ENCODE peak calls at places on chromosomes 2 and 18, in nine cellular contexts. B, H, P, E, Q, Z, C, J and X are unnamed samples. For H3K36me3, the result is how much of the 10 kb centered on the place peaks cover.

GRCh38 chr2:203327918-203328734 is at the start of gene ABI2:
- DNase-seq in B (peak), H (peak), P (peak), E (peak), Q (peak), Z (peak), C (peak), J (peak), X (peak)

GRCh38 chr2:70553584-70554337 is at the start of gene TGFA:
- DNase-seq in B (peak), H (no peak), P (peak), E (no peak), Q (peak), Z (peak), C (peak), J (peak), X (peak)

GRCh38 chr2:52976132-52976949 is 791.3 kb upstream of the CHAC2 start:
- DNase-seq in B (no peak), H (peak), P (no peak), E (peak), Q (peak), Z (peak), C (no peak), J (no peak), X (no peak)

GRCh38 chr18:58230438-58231179 is 186.6 kb downstream of the NEDD4L start:
- DNase-seq in B (no peak), H (no peak), P (peak), E (peak), Q (no peak), Z (peak), C (no peak), J (no peak), X (no peak)

GRCh38 chr2:8154936-8155335 is 526.9 kb upstream of the ID2 start:
- DNase-seq in B (no peak), H (no peak), P (no peak), E (no peak), Q (no peak), Z (no peak), C (no peak), J (no peak), X (no peak)

GRCh38 chr18:29225351-29225750 is 1048.4 kb upstream of the CDH2 start:
- DNase-seq in B (no peak), H (no peak), P (no peak), E (no peak), Q (no peak), Z (no peak), C (no peak), J (no peak), X (no peak)

GRCh38 chr2:138103156-138103555 is 138.9 kb downstream of the HNMT start:
- DNase-seq in B (no peak), H (no peak), P (no peak), E (no peak), Q (no peak), Z (no peak), C (no peak), J (no peak), X (no peak)

GRCh38 chr2:134155134-134155533 is 98.7 kb upstream of the MGAT5 start:
- DNase-seq in B (no peak), H (peak), P (peak), E (no peak), Q (no peak), Z (no peak), C (no peak), J (no peak), X (no peak)

GRCh38 chr18:72869786-72870185 is 2.0 kb upstream of the NETO1 start:
- DNase-seq in B (no peak), H (no peak), P (no peak), E (no peak), Q (no peak), Z (no peak), C (no peak), J (no peak), X (no peak)

GRCh38 chr2:86358982-86359381 is 21.6 kb upstream of the REEP1 start:
- DNase-seq in B (no peak), H (peak), P (no peak), E (no peak), Q (no peak), Z (no peak), C (no peak), J (no peak), X (no peak)
- H3K36me3 ChIP-seq in B (under half), H (under half), P (under half), E (under half), Q (under half), Z (under half), C (under half), J (under half), X (under half)

DNA sequence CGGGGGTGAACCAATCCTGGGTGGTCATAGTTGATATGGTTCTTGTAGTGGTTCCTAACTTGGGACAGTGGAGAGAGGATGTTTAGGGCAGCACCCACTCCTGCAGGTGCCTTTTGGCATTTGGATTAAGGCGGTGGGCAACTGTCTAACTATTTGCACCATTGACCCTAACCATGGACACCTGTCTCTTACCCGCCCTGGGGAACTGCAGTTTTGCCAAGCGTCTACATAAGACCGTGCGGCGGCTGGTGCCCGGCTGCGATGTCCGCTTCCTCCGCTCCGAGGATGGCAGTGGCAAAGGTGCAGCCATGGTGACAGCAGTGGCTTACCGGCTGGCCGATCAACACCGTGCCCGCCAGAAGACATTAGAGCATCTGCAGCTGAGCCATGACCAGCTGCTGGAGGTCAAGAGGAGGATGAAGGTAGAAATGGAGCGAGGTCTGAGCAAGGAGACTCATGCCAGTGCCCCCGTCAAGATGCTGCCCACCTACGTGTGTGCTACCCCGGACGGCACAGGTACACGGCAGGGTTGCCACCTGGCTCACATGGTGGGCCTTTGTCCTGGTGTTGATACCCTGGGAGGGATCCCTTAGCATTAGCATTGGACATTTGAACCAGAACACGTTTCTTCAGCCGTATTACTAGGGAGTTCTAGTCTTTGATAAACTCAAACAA is 46.3 kb downstream of the HK2 start:
- DNase-seq in B (no peak), H (no peak), P (no peak), E (no peak), Q (no peak), Z (no peak), C (no peak), J (no peak), X (no peak)
- H3K36me3 ChIP-seq in B (half or more), H (half or more), P (under half), E (under half), Q (under half), Z (under half), C (under half), J (under half), X (half or more)

GRCh38 chr2:144424559-144425240 is 95.2 kb downstream of the ZEB2 start:
- DNase-seq in B (no peak), H (no peak), P (no peak), E (no peak), Q (no peak), Z (no peak), C (no peak), J (no peak), X (no peak)
- H3K36me3 ChIP-seq in B (under half), H (under half), P (under half), E (under half), Q (under half), Z (under half), C (under half), J (under half), X (under half)

GRCh38 chr2:217206326-217206725 is 346.5 kb upstream of the TNP1 start:
- DNase-seq in B (no peak), H (no peak), P (no peak), E (no peak), Q (no peak), Z (no peak), C (no peak), J (no peak), X (no peak)
- H3K36me3 ChIP-seq in B (under half), H (under half), P (under half), E (under half), Q (under half), Z (under half), C (under half), J (under half), X (under half)

GRCh38 chr2:98543214-98543613 is 65.1 kb downstream of the COA5 start:
- DNase-seq in B (peak), H (no peak), P (no peak), E (no peak), Q (no peak), Z (no peak), C (no peak), J (no peak), X (no peak)
- H3K36me3 ChIP-seq in B (half or more), H (under half), P (under half), E (under half), Q (under half), Z (under half), C (under half), J (under half), X (under half)

DNA sequence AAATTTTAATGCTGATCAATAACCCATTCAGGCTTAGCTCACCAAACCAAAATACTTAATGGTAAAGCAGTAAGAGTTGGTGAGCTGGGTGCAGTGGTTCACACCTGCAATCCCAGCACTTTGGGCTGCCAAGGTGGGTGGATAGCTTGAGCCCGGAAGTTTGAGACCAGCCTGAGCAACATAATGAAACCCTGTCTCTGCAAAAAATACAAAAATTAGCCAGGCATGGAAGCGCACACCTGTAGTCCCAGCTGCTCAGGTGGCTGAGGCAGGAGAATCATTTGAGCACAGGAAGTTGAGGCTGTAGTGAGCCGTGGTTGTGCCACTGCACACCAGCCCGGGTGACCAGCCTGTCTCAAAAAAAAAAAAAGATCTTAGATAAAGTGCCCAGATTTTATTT is 35.7 kb upstream of the MPP4 start:
- DNase-seq in B (no peak), H (peak), P (no peak), E (no peak), Q (no peak), Z (no peak), C (no peak), J (no peak), X (no peak)
- H3K36me3 ChIP-seq in B (half or more), H (under half), P (under half), E (under half), Q (under half), Z (under half), C (under half), J (under half), X (half or more)

GRCh38 chr2:117918608-117919007 is 95.3 kb downstream of the CCDC93 start:
- DNase-seq in B (no peak), H (peak), P (no peak), E (no peak), Q (no peak), Z (no peak), C (peak), J (no peak), X (no peak)
- H3K36me3 ChIP-seq in B (half or more), H (half or more), P (under half), E (half or more), Q (under half), Z (under half), C (under half), J (under half), X (under half)

DNA sequence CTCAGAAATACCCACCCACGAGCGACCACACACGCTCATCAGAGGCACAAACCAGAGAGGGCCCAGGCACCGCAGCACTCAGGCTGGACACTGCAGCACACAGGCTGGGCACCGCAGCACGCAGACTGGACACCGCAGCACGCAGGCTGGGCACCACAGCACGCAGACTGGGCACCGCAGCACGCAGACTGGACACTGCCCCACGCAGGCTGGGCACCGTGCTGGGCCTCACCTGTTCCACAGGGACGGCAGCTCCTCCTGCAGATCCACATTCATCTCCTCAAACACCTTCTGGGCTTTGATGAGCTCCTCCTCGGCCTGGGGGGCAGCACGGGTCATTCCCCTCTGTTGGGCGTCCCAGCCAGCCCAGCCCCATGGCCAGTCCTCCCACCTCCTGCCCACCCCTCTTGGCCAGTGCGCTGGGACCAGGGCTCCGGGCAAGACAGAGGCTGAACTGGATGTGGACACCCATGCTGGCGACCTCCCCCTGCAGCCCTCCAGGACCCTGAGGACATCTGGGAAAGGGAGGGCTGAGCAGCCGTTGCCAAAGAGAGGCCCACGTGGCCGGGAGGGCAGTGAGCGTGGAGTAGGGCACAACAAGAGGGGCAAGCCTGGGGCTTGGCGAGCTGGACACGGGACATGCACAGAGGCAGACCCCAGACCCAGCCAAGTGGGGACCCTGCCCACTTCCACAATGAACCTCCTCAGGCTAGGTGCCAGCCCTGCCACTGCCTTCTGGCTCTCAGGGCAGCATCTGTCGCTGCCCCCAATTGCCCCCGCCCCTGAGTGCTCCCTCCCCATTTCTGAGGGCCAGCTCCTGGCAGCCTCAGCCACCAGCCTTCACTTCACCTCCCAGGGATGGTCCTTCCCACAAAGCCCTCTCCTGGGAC is 43.0 kb downstream of the BIN1 start:
- DNase-seq in B (no peak), H (no peak), P (no peak), E (no peak), Q (no peak), Z (no peak), C (no peak), J (no peak), X (no peak)
- H3K36me3 ChIP-seq in B (under half), H (under half), P (under half), E (under half), Q (under half), Z (under half), C (under half), J (under half), X (under half)

GRCh38 chr2:240576436-240577205 is 8.3 kb downstream of the RNPEPL1 start:
- DNase-seq in B (no peak), H (no peak), P (no peak), E (no peak), Q (no peak), Z (no peak), C (no peak), J (no peak), X (no peak)
- H3K36me3 ChIP-seq in B (half or more), H (half or more), P (under half), E (under half), Q (under half), Z (under half), C (under half), J (under half), X (under half)